ENCODE peak calls at places on chromosome 5, in eight cellular contexts. D, Z, S, H, Q, J, X and V are unnamed samples.

GRCh38 chr5:134477462-134478245 is 47.8 kb upstream of the JADE2 start:
- DNase-seq in D (no peak), Z (no peak), S (peak; percentile 34), H (no peak), Q (no peak), J (peak; percentile 7), X (no peak), V (peak; percentile 17)

GRCh38 chr5:157690690-157691433 is 19.5 kb downstream of the C5orf52 start:
- DNase-seq in D (no peak), Z (no peak), S (peak; percentile 53), H (no peak), Q (no peak), J (no peak), X (no peak), V (no peak)

GRCh38 chr5:7213525-7213924 is 182.4 kb upstream of the ADCY2 start:
- DNase-seq in D (no peak), Z (no peak), S (no peak), H (no peak), Q (no peak), J (no peak), X (no peak), V (no peak)

GRCh38 chr5:29054282-29054681 is 2015.9 kb upstream of the CDH9 start:
- DNase-seq in D (no peak), Z (no peak), S (no peak), H (no peak), Q (peak; percentile 9), J (no peak), X (no peak), V (no peak)

GRCh38 chr5:99928490-99928889 is 606.7 kb upstream of the FAM174A start:
- DNase-seq in D (no peak), Z (no peak), S (no peak), H (no peak), Q (no peak), J (no peak), X (no peak), V (no peak)

GRCh38 chr5:98308231-98308630 is 465.2 kb upstream of the RGMB start:
- DNase-seq in D (no peak), Z (no peak), S (no peak), H (no peak), Q (no peak), J (no peak), X (no peak), V (no peak)

GRCh38 chr5:135353952-135354721 is 44.9 kb downstream of the MACROH2A1 start:
- DNase-seq in D (peak; percentile 88), Z (no peak), S (no peak), H (peak; percentile 90), Q (no peak), J (peak; percentile 41), X (no peak), V (no peak)

GRCh38 chr5:176818391-176819098 is 8.2 kb downstream of the UNC5A start:
- DNase-seq in D (no peak), Z (peak; percentile 9), S (no peak), H (no peak), Q (no peak), J (no peak), X (no peak), V (no peak)

GRCh38 chr5:150064681-150065220 is 21.6 kb downstream of the CSF1R start:
- DNase-seq in D (no peak), Z (no peak), S (no peak), H (no peak), Q (no peak), J (no peak), X (no peak), V (no peak)

GRCh38 chr5:56588636-56589485 is 226.5 kb upstream of the MAP3K1 start:
- DNase-seq in D (no peak), Z (peak; percentile 32), S (peak; percentile 94), H (no peak), Q (peak; percentile 57), J (no peak), X (peak; percentile 72), V (peak; percentile 60)

GRCh38 chr5:39063037-39063436 is 11.2 kb downstream of the RICTOR start:
- DNase-seq in D (no peak), Z (no peak), S (no peak), H (no peak), Q (no peak), J (no peak), X (no peak), V (no peak)

GRCh38 chr5:154405078-154405792 is 40.6 kb upstream of the SAP30L start:
- DNase-seq in D (peak; percentile 85), Z (peak; percentile 44), S (peak; percentile 94), H (peak; percentile 36), Q (peak; percentile 96), J (peak; percentile 80), X (peak; percentile 79), V (peak; percentile 84)

GRCh38 chr5:32814620-32815019 is 103.5 kb downstream of the NPR3 start:
- DNase-seq in D (peak; percentile 14), Z (no peak), S (no peak), H (peak; percentile 80), Q (no peak), J (peak; percentile 84), X (no peak), V (no peak)

GRCh38 chr5:68245325-68245724 is 29.8 kb downstream of the PIK3R1 start:
- DNase-seq in D (no peak), Z (no peak), S (no peak), H (peak; percentile 38), Q (no peak), J (no peak), X (no peak), V (no peak)

GRCh38 chr5:179054876-179055275 is 5.3 kb upstream of the ZNF354C start:
- DNase-seq in D (no peak), Z (no peak), S (no peak), H (no peak), Q (no peak), J (no peak), X (no peak), V (no peak)

GRCh38 chr5:172721455-172722308 is 49.3 kb downstream of the DUSP1 start:
- DNase-seq in D (peak; percentile 87), Z (no peak), S (no peak), H (no peak), Q (no peak), J (no peak), X (no peak), V (peak; percentile 73)

GRCh38 chr5:35743644-35744043 is 113.0 kb upstream of the IL7R start:
- DNase-seq in D (no peak), Z (no peak), S (no peak), H (no peak), Q (no peak), J (no peak), X (no peak), V (no peak)

GRCh38 chr5:35745666-35746065 is 111.0 kb upstream of the IL7R start:
- DNase-seq in D (no peak), Z (no peak), S (no peak), H (no peak), Q (no peak), J (no peak), X (no peak), V (no peak)

GRCh38 chr5:35742006-35742405 is 114.7 kb upstream of the IL7R start:
- DNase-seq in D (no peak), Z (no peak), S (no peak), H (no peak), Q (no peak), J (peak; percentile 64), X (no peak), V (no peak)

GRCh38 chr5:35745193-35745592 is 111.5 kb upstream of the IL7R start:
- DNase-seq in D (no peak), Z (no peak), S (no peak), H (no peak), Q (peak; percentile 15), J (no peak), X (no peak), V (no peak)

DNA sequence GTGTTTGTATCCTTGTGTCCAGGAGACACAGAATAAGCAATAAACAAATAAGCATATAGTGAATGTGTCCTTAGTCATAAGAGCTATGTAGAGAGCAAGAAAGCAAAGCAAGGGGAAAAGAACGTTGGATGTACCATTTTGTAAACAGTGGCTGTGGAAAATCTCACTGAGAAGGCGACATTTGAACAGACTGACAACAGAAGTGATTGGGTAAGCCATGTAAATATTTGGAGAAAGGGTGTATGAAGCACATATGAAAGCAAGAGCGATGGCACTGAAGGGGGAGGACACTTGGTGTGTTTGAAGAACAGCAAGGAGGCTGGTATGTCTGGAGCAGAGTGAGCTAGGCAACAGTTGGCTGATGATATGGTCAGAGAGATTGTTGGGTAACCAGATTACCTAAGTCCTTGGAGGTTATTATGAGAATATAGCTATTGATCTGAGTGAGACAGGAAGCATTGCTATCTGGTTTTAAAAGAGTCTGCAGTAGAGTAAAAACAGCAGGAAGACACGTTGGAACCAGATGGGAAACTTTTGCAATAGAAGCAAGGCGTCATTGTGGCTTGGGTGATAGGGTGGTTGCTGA is 115.5 kb upstream of the IL7R start:
- DNase-seq in D (no peak), Z (no peak), S (no peak), H (no peak), Q (no peak), J (peak; percentile 65), X (no peak), V (no peak)
- H3K4me3 ChIP-seq in D (no peak overlapping the region), Z (no peak overlapping the region), S (no peak overlapping the region), H (no peak overlapping the region), Q (no peak overlapping the region), J (peak overlapping the region; percentile 7), X (no peak overlapping the region), V (no peak overlapping the region)

GRCh38 chr5:128965011-128965637 is at the start of gene SLC27A6:
- DNase-seq in D (peak; percentile 10), Z (no peak), S (no peak), H (no peak), Q (peak; percentile 78), J (no peak), X (no peak), V (no peak)
- H3K4me3 ChIP-seq in D (peak within 1 kb of the TSS; percentile 52), Z (no peak within 1 kb of the TSS), S (no peak within 1 kb of the TSS), H (peak within 1 kb of the TSS; percentile 55), Q (peak within 1 kb of the TSS; percentile 86), J (no peak within 1 kb of the TSS), X (peak within 1 kb of the TSS; percentile 34), V (no peak within 1 kb of the TSS)

GRCh38 chr5:88884435-88884877 is 1.5 kb upstream of the MEF2C start:
- DNase-seq in D (peak; percentile 27), Z (no peak), S (no peak), H (no peak), Q (no peak), J (no peak), X (no peak), V (no peak)

GRCh38 chr5:88886756-88887741 is 4.1 kb upstream of the MEF2C start:
- DNase-seq in D (no peak), Z (no peak), S (no peak), H (no peak), Q (no peak), J (no peak), X (no peak), V (no peak)

GRCh38 chr5:88888291-88888690 is 5.3 kb upstream of the MEF2C start:
- DNase-seq in D (no peak), Z (no peak), S (no peak), H (no peak), Q (no peak), J (no peak), X (no peak), V (no peak)

GRCh38 chr5:88885043-88885442 is 2.1 kb upstream of the MEF2C start:
- DNase-seq in D (no peak), Z (no peak), S (no peak), H (no peak), Q (no peak), J (no peak), X (no peak), V (no peak)

GRCh38 chr5:88886252-88886651 is 3.3 kb upstream of the MEF2C start:
- DNase-seq in D (no peak), Z (no peak), S (no peak), H (no peak), Q (no peak), J (no peak), X (no peak), V (no peak)
- H3K4me3 ChIP-seq in D (no peak overlapping the region), Z (no peak overlapping the region), S (no peak overlapping the region), H (no peak overlapping the region), Q (no peak overlapping the region), J (no peak overlapping the region), X (peak overlapping the region; percentile 76), V (peak overlapping the region; percentile 73)

GRCh38 chr5:78763659-78764189 is 115.2 kb upstream of the LHFPL2 start:
- DNase-seq in D (no peak), Z (no peak), S (no peak), H (no peak), Q (no peak), J (no peak), X (no peak), V (no peak)
- H3K4me3 ChIP-seq in D (no peak overlapping the region), Z (no peak overlapping the region), S (no peak overlapping the region), H (no peak overlapping the region), Q (no peak overlapping the region), J (no peak overlapping the region), X (no peak overlapping the region), V (no peak overlapping the region)